ENCODE peak calls at places on chromosomes 16 and 17, in eight cellular contexts. B is Peyer's patch, W is neural progenitor cell, N is colonic mucosa, A is gastrocnemius medialis, G is right lobe of liver, Z is thoracic aorta, U is mesendoderm. O is an unnamed sample. For H3K4me1, the result is how much of the 10 kb centered on the place peaks cover.

GRCh38 chr17:81076097-81076754 is 41.3 kb downstream of the BAIAP2 start:
- DNase-seq in N (no peak), G (no peak), W (no peak), U (no peak), B (no peak), A (no peak), Z (no peak), O (no peak)

GRCh38 chr17:38450699-38451029 is 22.4 kb downstream of the ARHGAP23 start:
- DNase-seq in U (no peak), G (no peak), Z (no peak), N (no peak), A (no peak), B (no peak), W (no peak), O (no peak)

GRCh38 chr17:32609085-32609484 is 122.3 kb downstream of the CDK5R1 start:
- DNase-seq in G (peak), A (peak), N (peak), W (no peak), U (no peak), B (peak), Z (no peak), O (peak)

GRCh38 chr17:4537451-4538235 is 17.5 kb downstream of the MYBBP1A start:
- DNase-seq in B (no peak), G (no peak), N (no peak), A (no peak), W (no peak), Z (no peak), U (no peak), O (no peak)

GRCh38 chr17:55334285-55334684 is 69.5 kb downstream of the HLF start:
- DNase-seq in A (no peak), W (no peak), B (no peak), U (no peak), N (no peak), Z (no peak), G (no peak), O (no peak)

GRCh38 chr17:17050346-17051345 is 8.4 kb downstream of the MPRIP start:
- DNase-seq in G (no peak), A (no peak), Z (no peak), B (no peak), W (no peak), U (no peak), N (no peak), O (peak)

GRCh38 chr16:84611041-84611440 is 6.8 kb downstream of the COTL1 start:
- DNase-seq in B (no peak), N (no peak), G (no peak), Z (no peak), A (no peak), W (no peak), U (no peak), O (no peak)

GRCh38 chr16:12771341-12771798 is 32.3 kb downstream of the CPPED1 start:
- DNase-seq in Z (no peak), U (no peak), B (no peak), G (peak), A (no peak), N (no peak), W (no peak), O (peak)

GRCh38 chr16:49129935-49130334 is 151.7 kb downstream of the CBLN1 start:
- DNase-seq in A (no peak), U (no peak), N (no peak), Z (no peak), B (no peak), G (no peak), W (no peak), O (no peak)

GRCh38 chr17:19703776-19704371 is 12.5 kb downstream of the SLC47A2 start:
- DNase-seq in B (no peak), W (peak), N (no peak), G (peak), A (no peak), Z (no peak), U (peak), O (peak)

GRCh38 chr17:19705201-19705600 is 11.2 kb downstream of the SLC47A2 start:
- DNase-seq in G (no peak), A (no peak), U (no peak), N (no peak), Z (no peak), W (no peak), B (no peak), O (no peak)

GRCh38 chr17:19703106-19703775 is 13.1 kb downstream of the SLC47A2 start:
- DNase-seq in W (no peak), N (no peak), G (no peak), Z (no peak), A (no peak), B (no peak), U (no peak), O (no peak)

GRCh38 chr17:19705771-19706770 is 10.3 kb downstream of the SLC47A2 start:
- DNase-seq in W (peak), B (no peak), A (no peak), G (no peak), Z (no peak), U (no peak), N (no peak), O (no peak)

DNA sequence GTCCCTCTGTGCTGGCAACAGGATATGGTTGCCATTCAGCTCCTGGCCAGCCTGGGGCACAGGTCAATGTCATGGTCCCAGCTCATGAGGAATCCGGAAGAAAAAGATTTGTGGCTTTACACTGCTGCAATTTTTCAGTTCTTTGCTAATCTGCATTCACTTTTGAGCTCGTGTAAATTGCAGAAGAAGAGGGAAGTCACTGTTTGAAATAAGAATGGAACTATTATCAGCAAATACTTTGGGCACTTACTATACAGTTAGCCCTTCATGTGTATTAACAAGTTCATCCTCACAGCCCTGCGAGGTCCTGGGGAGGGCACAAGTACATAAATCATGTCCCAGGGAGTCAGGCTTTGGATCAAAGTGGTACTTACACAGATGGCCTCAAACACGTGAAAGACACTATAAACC is 14.1 kb downstream of the SLC47A2 start:
- DNase-seq in A (no peak), W (no peak), Z (no peak), B (no peak), U (no peak), N (no peak), G (no peak), O (no peak)
- H3K4me1 ChIP-seq in A (under half), W (under half), Z (under half), B (under half), U (under half), N (under half), G (under half), O (under half)

GRCh38 chr17:35080536-35080935 is 17.0 kb upstream of the RFFL start:
- DNase-seq in N (no peak), U (no peak), Z (no peak), A (no peak), W (no peak), B (no peak), G (no peak), O (no peak)

GRCh38 chr17:35082073-35082657 is 18.7 kb upstream of the RFFL start:
- DNase-seq in Z (no peak), N (no peak), G (no peak), W (no peak), U (no peak), B (no peak), A (no peak), O (no peak)

GRCh38 chr17:35083071-35083470 is 19.6 kb upstream of the RFFL start:
- DNase-seq in A (no peak), B (no peak), U (no peak), W (no peak), N (no peak), Z (no peak), G (no peak), O (no peak)

GRCh38 chr17:35079547-35079946 is 16.0 kb upstream of the RFFL start:
- DNase-seq in Z (no peak), U (no peak), W (no peak), B (no peak), G (no peak), A (no peak), N (no peak), O (no peak)

DNA sequence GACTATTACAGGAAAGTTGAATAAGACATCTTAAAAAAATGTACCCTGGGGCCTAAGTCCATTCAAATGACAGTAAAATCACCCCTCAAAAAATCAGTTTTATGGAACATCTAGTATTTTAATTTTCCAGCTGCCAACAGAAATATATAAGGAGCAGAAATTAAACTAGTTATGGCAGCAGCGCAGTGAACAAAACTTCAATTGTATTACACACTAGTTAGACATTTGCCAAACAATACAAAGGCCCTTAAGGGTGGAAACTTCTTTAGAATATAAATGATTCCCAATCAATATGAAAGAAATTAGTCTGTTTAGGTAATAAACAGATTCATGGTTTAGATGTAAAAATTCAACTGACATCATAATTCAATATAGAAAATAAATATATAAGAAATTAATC is 18.1 kb upstream of the RFFL start:
- DNase-seq in G (no peak), Z (no peak), U (no peak), A (no peak), B (no peak), N (no peak), W (no peak), O (no peak)
- H3K4me1 ChIP-seq in G (under half), Z (under half), U (under half), A (under half), B (under half), N (under half), W (under half), O (under half)

DNA sequence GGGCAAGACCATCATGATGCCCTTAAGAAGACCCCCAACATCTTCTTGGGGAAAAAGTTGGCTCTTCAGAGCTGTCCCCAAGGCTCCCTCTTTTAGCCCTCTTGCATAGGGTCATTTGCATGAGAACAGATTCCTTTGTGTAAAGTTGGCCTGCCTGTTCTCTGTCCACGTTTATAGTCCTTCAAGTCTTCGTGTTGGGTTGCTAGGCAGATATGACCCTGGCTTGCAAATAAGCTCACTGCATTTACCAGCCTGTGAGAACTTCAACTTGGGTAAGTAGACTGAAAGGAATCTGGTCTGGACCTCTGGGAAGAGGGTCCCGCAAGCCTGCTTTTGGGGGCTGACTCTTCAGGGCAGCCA is 2.9 kb downstream of the ARSG start:
- DNase-seq in G (no peak), Z (no peak), A (no peak), W (peak), B (no peak), N (no peak), U (peak), O (no peak)
- H3K4me1 ChIP-seq in G (under half), Z (under half), A (under half), W (under half), B (under half), N (under half), U (under half), O (under half)

DNA sequence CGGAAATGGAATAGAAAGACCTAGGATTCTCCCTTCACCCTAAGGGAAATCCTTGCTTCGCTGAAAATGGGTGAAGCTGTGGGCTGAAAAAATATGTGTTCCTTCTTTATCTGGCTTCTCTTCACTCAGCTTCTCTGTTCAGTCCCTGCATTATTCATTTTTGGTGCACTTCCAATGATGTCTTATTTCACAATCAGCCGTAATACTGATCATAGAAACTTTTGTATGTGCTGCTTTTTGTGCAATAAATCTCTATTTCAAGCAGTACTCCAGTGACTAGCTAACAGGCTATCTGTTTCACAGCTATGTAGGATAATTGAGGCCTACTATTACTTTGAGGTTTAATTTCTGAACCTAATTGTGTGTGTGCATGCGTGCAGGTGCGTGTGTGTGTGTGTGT is 144.6 kb downstream of the FOXL1 start:
- DNase-seq in W (no peak), B (no peak), N (no peak), G (no peak), A (no peak), U (no peak), Z (no peak), O (no peak)
- H3K4me1 ChIP-seq in W (under half), B (under half), N (under half), G (under half), A (under half), U (under half), Z (under half), O (under half)

DNA sequence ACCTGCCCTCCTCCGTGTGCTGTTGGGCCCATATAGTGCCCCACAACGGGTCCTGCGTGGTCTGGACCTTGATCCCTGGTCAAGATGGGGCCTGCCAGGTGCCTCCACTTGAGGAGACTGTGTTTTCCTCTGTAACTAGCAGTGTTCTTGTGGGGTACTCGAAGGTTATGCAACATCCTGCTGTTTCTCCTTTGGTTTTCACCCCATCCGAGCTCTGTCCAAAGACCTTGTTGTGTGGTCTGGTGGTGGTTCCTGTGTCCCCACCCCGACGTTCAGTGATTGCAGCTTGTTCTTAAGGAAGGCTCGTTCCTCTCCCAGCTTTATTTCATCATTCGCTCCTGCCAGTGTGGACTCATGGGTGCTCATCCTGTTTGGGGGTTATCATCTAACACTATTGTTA is 38.7 kb upstream of the ZNF750 start:
- DNase-seq in G (no peak), Z (no peak), W (no peak), U (no peak), A (no peak), N (no peak), B (no peak), O (no peak)
- H3K4me1 ChIP-seq in G (under half), Z (under half), W (under half), U (under half), A (under half), N (under half), B (under half), O (half or more)

DNA sequence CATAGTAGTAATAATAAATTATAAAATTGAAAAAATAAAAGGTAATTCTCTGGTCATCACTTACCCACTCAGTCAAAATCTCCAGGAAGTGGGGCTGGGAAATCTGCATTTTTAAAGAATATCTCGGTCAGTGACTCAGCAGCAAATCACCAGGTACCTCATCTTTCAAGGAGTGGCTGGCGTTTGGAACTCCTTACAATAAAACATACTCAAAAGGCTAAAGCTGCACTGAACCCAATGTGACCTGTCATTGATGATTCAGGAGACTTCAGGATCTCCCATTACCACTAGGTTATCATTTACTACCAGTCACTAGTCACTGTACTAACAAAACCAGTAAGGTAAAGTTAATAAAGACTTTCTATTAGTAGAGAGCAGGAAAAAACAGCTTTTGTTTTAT is 21.5 kb upstream of the RFFL start:
- DNase-seq in B (no peak), Z (no peak), G (no peak), W (no peak), A (no peak), U (peak), N (no peak), O (no peak)
- H3K4me1 ChIP-seq in B (under half), Z (under half), G (under half), W (under half), A (under half), U (under half), N (under half), O (half or more)

DNA sequence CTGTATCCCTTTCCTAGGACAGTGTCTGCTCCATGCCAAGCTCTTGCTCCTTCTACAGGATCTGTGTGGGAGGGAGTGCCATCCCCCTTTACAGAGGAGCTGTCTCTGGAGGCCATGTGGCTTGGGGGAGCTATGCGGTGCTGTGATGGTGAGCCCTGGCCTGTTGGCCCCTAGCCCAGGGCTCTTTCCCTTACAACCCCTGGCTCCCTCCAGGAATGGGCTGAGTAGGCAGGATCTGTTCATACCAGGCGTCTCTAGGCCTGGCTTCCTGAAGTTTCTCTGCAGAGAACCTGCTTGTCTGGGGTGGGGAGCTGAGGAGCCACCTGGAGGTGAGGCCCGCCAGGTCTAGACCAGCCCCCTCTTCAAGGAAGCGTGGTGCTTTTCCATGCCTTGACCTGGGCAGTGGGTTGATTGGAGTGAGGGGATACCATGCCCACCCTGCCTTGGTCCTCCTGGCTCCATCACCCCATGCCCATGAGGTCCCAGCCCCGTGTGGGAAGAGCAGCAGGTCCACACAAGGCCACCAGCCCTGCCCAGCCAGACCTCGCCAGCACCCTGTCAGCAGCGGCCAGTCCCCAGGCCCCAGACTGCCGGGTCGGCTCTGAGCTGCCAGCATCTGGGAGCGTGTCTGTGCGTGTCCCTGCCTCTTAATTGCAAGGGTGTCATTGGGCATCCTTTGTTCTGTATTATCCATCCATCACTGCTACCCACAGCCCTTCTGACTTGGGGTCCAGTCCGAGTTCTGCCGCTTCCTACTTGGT is 14.7 kb downstream of the LLGL2 start:
- DNase-seq in N (no peak), A (no peak), Z (no peak), U (no peak), W (no peak), G (no peak), B (no peak), O (no peak)
- H3K4me1 ChIP-seq in N (under half), A (under half), Z (under half), U (under half), W (under half), G (under half), B (under half), O (under half)

GRCh38 chr17:46173153-46173552 is 20.1 kb downstream of the KANSL1 start:
- DNase-seq in W (no peak), Z (no peak), G (no peak), U (no peak), N (no peak), B (no peak), A (no peak), O (no peak)

GRCh38 chr17:46179375-46179999 is 13.7 kb downstream of the KANSL1 start:
- DNase-seq in W (no peak), A (no peak), U (peak), G (no peak), N (no peak), Z (no peak), B (no peak), O (no peak)

GRCh38 chr17:46178550-46179198 is 14.6 kb downstream of the KANSL1 start:
- DNase-seq in Z (no peak), W (no peak), U (no peak), A (no peak), B (no peak), N (no peak), G (no peak), O (no peak)

GRCh38 chr17:46176975-46177374 is 16.3 kb downstream of the KANSL1 start:
- DNase-seq in Z (no peak), B (no peak), G (no peak), U (no peak), N (no peak), W (no peak), A (no peak), O (no peak)

DNA sequence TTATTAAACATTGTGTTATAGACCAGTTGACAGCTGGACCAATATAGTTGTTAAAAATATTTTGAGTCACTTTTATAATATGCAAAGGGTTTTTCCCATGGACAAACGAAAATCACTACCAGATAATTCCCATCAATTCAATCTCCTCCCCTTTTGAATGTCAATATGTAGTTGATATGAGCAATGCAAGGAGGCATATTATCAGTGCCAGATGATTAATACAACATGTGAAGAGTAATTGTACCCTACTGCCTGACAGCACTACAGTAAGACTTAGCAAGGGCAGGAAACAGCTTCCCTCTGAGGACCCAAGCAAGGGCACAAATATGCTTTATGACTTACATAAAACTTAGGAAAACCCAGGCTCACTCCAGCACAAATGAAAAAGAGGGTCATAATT is 17.3 kb downstream of the KANSL1 start:
- DNase-seq in N (no peak), B (no peak), G (no peak), W (no peak), U (no peak), Z (no peak), A (no peak), O (no peak)
- H3K4me1 ChIP-seq in N (under half), B (under half), G (under half), W (under half), U (under half), Z (half or more), A (half or more), O (half or more)

DNA sequence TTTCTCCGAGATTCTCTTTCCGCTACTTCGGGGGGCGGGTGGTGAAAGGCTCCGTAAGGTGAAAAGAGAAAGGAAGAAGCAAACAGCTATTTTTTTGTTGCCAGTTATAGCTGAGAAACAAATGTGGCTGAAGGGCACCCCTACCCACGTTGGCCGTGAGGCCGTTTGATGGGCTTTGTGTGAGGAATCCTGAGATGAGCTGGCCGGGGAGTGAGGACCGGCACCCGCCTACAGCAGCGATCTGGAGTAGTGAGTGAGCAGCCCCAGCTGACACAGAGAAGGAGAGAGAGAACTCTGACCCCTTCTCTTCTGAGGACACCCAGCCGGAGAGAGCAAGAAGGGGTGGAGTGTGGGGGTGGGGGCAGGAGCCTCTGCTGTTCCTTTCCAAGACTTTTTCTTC is 5.6 kb downstream of the JPH3 start:
- DNase-seq in W (no peak), U (no peak), Z (no peak), G (no peak), B (no peak), A (no peak), N (no peak), O (no peak)
- H3K4me1 ChIP-seq in W (under half), U (under half), Z (under half), G (under half), B (under half), A (under half), N (under half), O (under half)